ENCODE peak calls at places on chromosomes 13 and 19, in four cellular contexts. F, V, W and U are unnamed samples.

GRCh38 chr19:44807162-44807561 is 1.7 kb upstream of the BCAM start:
- DNase-seq in V (peak), W (no peak), F (no peak), U (peak)

GRCh38 chr13:79417741-79418140 is 11.7 kb upstream of the RBM26 start:
- DNase-seq in F (no peak), W (no peak), V (no peak), U (no peak)

GRCh38 chr13:100361504-100361903 is 227.1 kb downstream of the GGACT start:
- DNase-seq in V (no peak), F (no peak), W (no peak), U (no peak)

GRCh38 chr19:35176183-35176570 is 21.6 kb downstream of the FXYD5 start:
- DNase-seq in V (no peak), W (no peak), F (no peak), U (peak)

GRCh38 chr19:29515706-29516357 is 10.0 kb upstream of the VSTM2B start:
- DNase-seq in F (no peak), W (no peak), V (no peak), U (no peak)

GRCh38 chr13:27966641-27967202 is 2.4 kb downstream of the CDX2 start:
- DNase-seq in V (peak), F (no peak), W (no peak), U (no peak)

GRCh38 chr13:111913790-111914189 is 153.2 kb upstream of the SOX1 start:
- DNase-seq in F (no peak), W (no peak), V (no peak), U (no peak)

GRCh38 chr19:1862424-1863307 is 713 bp downstream of the KLF16 start:
- DNase-seq in V (no peak), W (no peak), F (peak), U (no peak)

GRCh38 chr19:15466851-15467733 is 2.7 kb upstream of the RASAL3 start:
- DNase-seq in V (no peak), W (no peak), F (peak), U (no peak)

GRCh38 chr13:42990147-42990990 is 1.7 kb downstream of the EPSTI1 start:
- DNase-seq in V (no peak), F (no peak), W (no peak), U (no peak)

GRCh38 chr13:20127563-20128458 is 33.0 kb downstream of the GJA3 start:
- DNase-seq in W (peak), F (no peak), V (peak), U (peak)

GRCh38 chr13:105196052-105196451 is 1339.4 kb downstream of the EFNB2 start:
- DNase-seq in W (no peak), F (no peak), V (no peak), U (no peak)

GRCh38 chr13:47334173-47334572 is 437.3 kb upstream of the HTR2A start:
- DNase-seq in V (no peak), W (peak), F (no peak), U (no peak)

GRCh38 chr19:35846038-35846668 is 6.2 kb downstream of the NPHS1 start:
- DNase-seq in W (no peak), V (no peak), F (no peak), U (no peak)

GRCh38 chr13:110420626-110421025 is 113.5 kb downstream of the COL4A2 start:
- DNase-seq in W (no peak), V (no peak), F (no peak), U (peak)

GRCh38 chr13:51317262-51317661 is 22.2 kb upstream of the SERPINE3 start:
- DNase-seq in F (no peak), W (no peak), V (no peak), U (no peak)

GRCh38 chr13:88919970-88920628 is 1248.9 kb downstream of the SLITRK5 start:
- DNase-seq in F (no peak), W (no peak), V (no peak), U (no peak)

GRCh38 chr19:58477871-58478270 is 1.7 kb downstream of the ZNF446 start:
- DNase-seq in W (no peak), F (no peak), V (no peak), U (no peak)

GRCh38 chr13:107881362-107881761 is 334.0 kb downstream of the LIG4 start:
- DNase-seq in W (no peak), F (no peak), V (no peak), U (no peak)

GRCh38 chr19:51713319-51714285 is 10.2 kb downstream of the HAS1 start:
- DNase-seq in V (no peak), F (no peak), W (no peak), U (no peak)

GRCh38 chr13:35785563-35786327 is 309.3 kb upstream of the MAB21L1 start:
- DNase-seq in W (no peak), F (no peak), V (no peak), U (no peak)

GRCh38 chr19:19280561-19280960 is 7.5 kb upstream of the TM6SF2 start:
- DNase-seq in V (no peak), W (no peak), F (no peak), U (no peak)

GRCh38 chr13:111064661-111065060 is 50.4 kb upstream of the ARHGEF7 start:
- DNase-seq in F (no peak), V (no peak), W (no peak), U (no peak)

GRCh38 chr19:35126624-35126959 is 8.3 kb downstream of the LGI4 start:
- DNase-seq in V (no peak), F (no peak), W (no peak), U (no peak)

GRCh38 chr19:54458648-54459281 is 4.8 kb downstream of the LENG9 start:
- DNase-seq in V (no peak), W (no peak), F (no peak), U (no peak)

GRCh38 chr13:44484562-44485164 is 91.5 kb downstream of the TSC22D1 start:
- DNase-seq in F (no peak), W (no peak), V (no peak), U (no peak)

GRCh38 chr19:18265611-18265981 is 8.7 kb downstream of the IQCN start:
- DNase-seq in V (no peak), W (no peak), F (no peak), U (no peak)

GRCh38 chr13:66581691-66582090 is 648.4 kb downstream of the PCDH9 start:
- DNase-seq in W (no peak), V (no peak), F (no peak), U (no peak)

GRCh38 chr19:19527674-19528625 is 761 bp upstream of the YJEFN3 start:
- DNase-seq in W (no peak), F (no peak), V (no peak), U (no peak)

GRCh38 chr13:30480292-30480947 is 14.7 kb upstream of the HMGB1 start:
- DNase-seq in W (no peak), F (no peak), V (peak), U (no peak)

GRCh38 chr13:112705286-112705685 is 15.4 kb downstream of the ATP11A start:
- DNase-seq in V (peak), W (no peak), F (no peak), U (no peak)

GRCh38 chr19:16917401-16917800 is 28.6 kb downstream of the F2RL3 start:
- DNase-seq in F (no peak), V (no peak), W (no peak), U (no peak)

GRCh38 chr13:53301449-53301848 is 272.8 kb downstream of the OLFM4 start:
- DNase-seq in V (no peak), W (no peak), F (no peak), U (no peak)

GRCh38 chr19:39515551-39516191 is 732 bp downstream of the SELENOV start:
- DNase-seq in V (no peak), F (no peak), W (no peak), U (no peak)
- H3K4me3 ChIP-seq in V (peak), F (peak), W (peak), U (no peak)

GRCh38 chr13:99217461-99218101 is 16.9 kb downstream of the UBAC2 start:
- DNase-seq in F (no peak), W (no peak), V (no peak), U (no peak)

GRCh38 chr13:99218545-99218944 is 17.9 kb downstream of the UBAC2 start:
- DNase-seq in F (no peak), W (no peak), V (peak), U (no peak)

GRCh38 chr13:99218126-99218525 is 17.5 kb downstream of the UBAC2 start:
- DNase-seq in W (no peak), F (no peak), V (no peak), U (no peak)

GRCh38 chr13:99220199-99220931 is 19.7 kb downstream of the UBAC2 start:
- DNase-seq in F (no peak), V (no peak), W (no peak), U (no peak)

GRCh38 chr13:99218969-99219368 is 18.3 kb downstream of the UBAC2 start:
- DNase-seq in V (no peak), F (peak), W (no peak), U (no peak)
- H3K4me3 ChIP-seq in V (no peak), F (peak), W (no peak), U (no peak)

GRCh38 chr19:6767357-6768235 is at the start of gene SH2D3A:
- DNase-seq in V (peak), W (peak), F (peak), U (peak)

GRCh38 chr19:6768236-6768785 is 1.1 kb upstream of the SH2D3A start:
- DNase-seq in W (no peak), V (no peak), F (no peak), U (no peak)

GRCh38 chr19:6766357-6767080 is 716 bp downstream of the SH2D3A start:
- DNase-seq in V (no peak), W (no peak), F (no peak), U (no peak)

GRCh38 chr19:6767081-6767356 is 216 bp downstream of the SH2D3A start:
- DNase-seq in V (no peak), W (no peak), F (no peak), U (no peak)

DNA sequence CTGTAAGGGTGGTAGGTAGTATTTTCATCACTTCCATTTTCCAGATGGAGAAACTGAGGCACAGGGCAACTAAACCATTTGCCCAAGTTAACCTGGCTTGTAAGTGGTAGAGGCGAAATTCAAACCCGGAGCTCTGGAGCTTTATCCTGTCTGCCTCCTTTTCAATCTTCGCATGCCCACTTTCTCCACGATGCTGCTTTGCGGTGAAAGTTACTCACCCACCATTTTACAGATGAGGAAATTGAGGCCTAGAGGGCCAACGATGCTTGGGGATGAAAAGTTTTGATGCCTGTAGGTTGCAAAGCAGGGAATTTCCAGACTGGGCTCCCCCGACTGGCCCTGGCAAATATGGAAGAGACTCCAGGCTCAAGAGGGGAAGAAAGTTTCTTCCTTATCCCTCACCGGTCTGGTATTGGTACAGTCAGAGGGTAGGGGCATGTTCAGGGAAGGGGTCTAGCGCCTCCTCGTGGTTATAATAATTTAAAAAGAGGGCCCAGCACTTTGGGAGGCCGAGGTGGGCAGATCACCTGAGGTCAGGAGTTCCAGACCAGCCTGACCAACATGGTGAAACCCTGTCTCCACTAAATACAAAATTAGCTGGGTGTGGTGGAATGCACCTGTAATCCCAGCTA is 1.9 kb upstream of the SH2D3A start:
- DNase-seq in V (no peak), F (no peak), W (no peak), U (no peak)
- H3K4me3 ChIP-seq in V (no peak), F (no peak), W (no peak), U (no peak)

DNA sequence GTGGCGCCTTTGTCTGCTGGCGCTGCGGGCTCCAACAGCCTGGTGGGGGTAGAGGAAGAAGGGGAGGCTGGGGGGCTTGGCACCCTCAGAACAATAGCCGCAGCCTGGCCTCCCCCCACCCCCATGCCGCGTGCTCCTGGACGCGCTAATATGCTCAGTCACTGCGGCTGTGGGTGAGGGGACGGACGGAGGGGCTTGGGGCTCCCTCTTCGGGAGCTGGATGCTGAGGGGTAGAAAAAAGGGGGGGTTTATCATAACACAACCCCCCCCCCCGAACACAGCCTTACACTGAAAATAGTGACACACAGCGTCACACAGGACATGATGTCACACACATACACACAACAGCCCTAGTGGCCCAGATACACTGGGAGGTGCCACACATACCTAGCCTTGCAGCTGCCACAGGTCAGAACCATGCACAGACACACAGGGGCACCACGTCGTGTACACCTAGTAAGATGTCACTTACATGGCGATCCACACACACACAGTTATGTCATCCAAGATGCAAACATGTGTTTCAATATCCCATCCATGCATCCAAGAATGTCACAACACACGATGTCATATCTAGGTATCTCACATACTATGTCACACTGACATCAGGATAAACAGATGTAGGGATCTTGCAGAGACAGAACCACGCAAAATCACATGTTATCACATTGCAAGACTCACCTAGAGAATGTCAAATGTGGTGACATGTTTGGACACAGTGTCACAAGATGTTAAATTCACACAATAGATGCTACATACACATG is 760 bp downstream of the MAST1 start:
- DNase-seq in F (no peak), V (no peak), W (no peak), U (no peak)
- H3K4me3 ChIP-seq in F (peak), V (peak), W (no peak), U (no peak)

GRCh38 chr13:75486654-75487053 is 4.7 kb upstream of the TBC1D4 start:
- DNase-seq in F (no peak), V (no peak), W (no peak), U (no peak)

GRCh38 chr13:75486146-75486545 is 4.2 kb upstream of the TBC1D4 start:
- DNase-seq in V (no peak), W (no peak), F (no peak), U (no peak)

GRCh38 chr13:75492389-75492788 is 10.4 kb upstream of the TBC1D4 start:
- DNase-seq in F (no peak), V (no peak), W (no peak), U (no peak)

GRCh38 chr13:75493156-75493555 is 11.2 kb upstream of the TBC1D4 start:
- DNase-seq in V (no peak), F (no peak), W (no peak), U (no peak)

DNA sequence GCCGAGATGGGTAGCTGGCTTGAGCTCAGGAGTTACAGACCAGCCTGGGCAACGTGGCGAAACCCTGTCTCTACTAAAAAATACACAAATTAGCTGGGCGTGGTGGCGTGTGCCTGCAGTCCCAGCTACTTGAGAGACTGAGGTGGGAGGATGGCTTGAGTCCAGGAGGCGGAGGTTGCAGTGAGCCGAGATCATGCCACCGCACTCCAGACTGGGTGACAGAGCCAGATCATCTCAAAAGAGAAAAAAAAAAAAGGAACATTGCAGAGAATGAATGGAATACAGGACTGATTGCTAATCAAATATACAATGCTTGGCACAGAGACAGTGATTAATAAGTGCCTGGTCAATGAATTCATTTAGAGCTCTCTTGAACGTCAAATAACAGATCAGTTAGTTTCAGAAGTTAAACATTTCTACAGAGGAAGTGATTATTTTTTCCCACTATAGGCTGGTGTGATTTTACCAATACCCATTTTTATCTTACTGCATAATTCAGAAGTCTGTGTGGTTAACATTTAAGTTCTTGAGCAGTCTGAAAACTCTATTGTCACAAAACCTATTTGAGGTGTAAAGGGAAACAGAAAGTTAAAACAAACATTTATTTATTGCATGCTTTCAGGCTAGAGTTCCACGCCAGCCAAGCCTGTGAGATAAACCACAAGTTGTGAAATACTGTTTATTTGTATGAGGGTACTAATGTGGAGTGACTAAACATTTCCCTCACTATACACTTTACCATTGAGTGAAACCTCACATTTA is 7.7 kb upstream of the TBC1D4 start:
- DNase-seq in W (no peak), V (peak), F (no peak), U (no peak)
- H3K4me3 ChIP-seq in W (no peak), V (peak), F (no peak), U (no peak)

GRCh38 chr19:13062317-13062716 is 40.3 kb downstream of the LYL1 start:
- DNase-seq in V (no peak), F (no peak), W (no peak), U (no peak)

GRCh38 chr19:13058951-13059660 is 43.6 kb downstream of the LYL1 start:
- DNase-seq in W (no peak), V (no peak), F (no peak), U (no peak)

GRCh38 chr19:13057744-13058143 is 44.9 kb downstream of the LYL1 start:
- DNase-seq in V (no peak), W (no peak), F (no peak), U (no peak)

GRCh38 chr19:13060964-13061927 is 41.4 kb downstream of the LYL1 start:
- DNase-seq in W (peak), F (peak), V (peak), U (peak)

DNA sequence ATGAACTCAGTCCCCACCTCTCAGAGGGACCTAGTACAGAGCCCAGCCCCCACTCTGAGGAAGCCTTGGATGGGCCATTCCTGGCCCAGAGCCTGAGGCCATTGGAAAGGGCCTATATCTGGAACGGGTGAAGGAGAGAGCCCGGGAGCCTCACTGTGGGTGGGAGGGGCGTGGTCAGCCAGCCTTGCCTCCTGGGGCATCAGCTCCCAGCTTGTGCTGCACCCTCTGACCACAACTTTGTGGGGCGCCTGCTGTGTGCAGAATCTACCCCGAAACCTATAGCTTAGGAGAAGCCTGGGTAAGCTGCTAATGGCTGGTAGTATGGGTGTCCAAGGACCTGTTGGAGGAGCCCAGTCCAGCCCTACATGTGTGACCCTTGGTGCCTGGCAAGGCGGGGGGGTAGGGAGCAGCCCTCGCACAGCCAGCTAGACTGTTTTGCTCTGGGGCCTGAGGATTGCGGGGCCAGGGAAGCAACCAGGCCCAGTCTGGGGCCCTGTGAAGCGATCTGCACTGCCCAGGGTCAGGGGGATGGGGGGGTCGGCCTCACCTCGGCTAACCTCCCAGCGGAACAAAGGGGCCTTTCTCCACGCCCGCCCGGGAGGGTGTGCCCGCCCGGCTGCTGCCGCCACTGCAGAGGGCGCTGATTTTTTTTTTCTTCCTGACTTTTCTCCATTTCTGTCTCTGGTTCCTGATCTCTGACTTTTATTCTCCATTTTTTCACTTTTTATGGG is 42.3 kb downstream of the LYL1 start:
- DNase-seq in W (peak), V (no peak), F (no peak), U (no peak)
- H3K4me3 ChIP-seq in W (peak), V (peak), F (no peak), U (no peak)